ENCODE peak calls at places on chromosomes 11 and 22, in five cellular contexts. Q is A549, I is GM12878, R is K562, A is HepG2. M is an unnamed sample.

GRCh38 chr11:122141757-122142156 is 25.7 kb upstream of the BLID start:
- DNase-seq in R (no peak), I (no peak), A (no peak), Q (no peak), M (no peak)

GRCh38 chr11:81010631-81011030 is 1569.8 kb upstream of the TENM4 start:
- DNase-seq in R (no peak), I (no peak), A (no peak), Q (no peak), M (no peak)

GRCh38 chr11:12723410-12724297 is 49.4 kb downstream of the TEAD1 start:
- DNase-seq in A (peak), Q (peak), R (no peak), I (no peak), M (no peak)

GRCh38 chr22:49568751-49569285 is 258.9 kb downstream of the BRD1 start:
- DNase-seq in R (no peak), A (no peak), I (no peak), Q (no peak), M (no peak)

GRCh38 chr11:65392186-65392829 is 5.9 kb downstream of the FRMD8 start:
- DNase-seq in R (no peak), Q (no peak), I (no peak), A (no peak), M (no peak)

GRCh38 chr11:65468874-65469333 is 29.9 kb upstream of the MALAT1 start:
- DNase-seq in I (no peak), A (peak), R (peak), Q (peak), M (peak)

GRCh38 chr11:67351275-67352005 is 1.9 kb downstream of the POLD4 start:
- DNase-seq in R (peak), I (no peak), A (no peak), Q (peak), M (peak)

GRCh38 chr22:44549021-44549420 is 51.0 kb upstream of the RTL6 start:
- DNase-seq in A (no peak), I (no peak), Q (no peak), R (no peak), M (no peak)

GRCh38 chr11:118916842-118917388 is 8.8 kb downstream of the BCL9L start:
- DNase-seq in I (no peak), Q (peak), A (peak), R (no peak), M (peak)

GRCh38 chr11:106695506-106695905 is 322.8 kb downstream of the GUCY1A2 start:
- DNase-seq in Q (peak), A (no peak), R (no peak), I (no peak), M (no peak)

GRCh38 chr11:65315866-65316233 is 1.2 kb downstream of the CDC42EP2 start:
- DNase-seq in R (no peak), A (no peak), Q (no peak), I (no peak), M (no peak)

GRCh38 chr11:119721129-119722120 is 7.6 kb downstream of the NECTIN1 start:
- DNase-seq in Q (peak), A (peak), I (no peak), R (peak), M (peak)

GRCh38 chr11:133064152-133064877 is 468.0 kb downstream of the OPCML start:
- DNase-seq in R (peak), I (no peak), A (peak), Q (no peak), M (peak)

GRCh38 chr11:28679795-28680194 is 571.6 kb downstream of the METTL15 start:
- DNase-seq in Q (no peak), I (no peak), A (no peak), R (no peak), M (no peak)

GRCh38 chr22:37229805-37230672 is 14.0 kb downstream of the RAC2 start:
- DNase-seq in I (peak), Q (no peak), R (peak), A (no peak), M (no peak)

GRCh38 chr22:47631571-47632102 is 869.2 kb downstream of the TBC1D22A start:
- DNase-seq in Q (no peak), A (no peak), I (no peak), R (peak), M (no peak)

GRCh38 chr11:117826360-117826635 is 1.8 kb upstream of the FXYD2 start:
- DNase-seq in R (no peak), I (no peak), A (no peak), Q (no peak), M (no peak)

GRCh38 chr11:87022254-87022653 is 15.5 kb upstream of the TMEM135 start:
- DNase-seq in Q (no peak), I (no peak), R (no peak), A (no peak), M (no peak)

GRCh38 chr11:15216678-15217077 is 102.0 kb downstream of the INSC start:
- DNase-seq in I (no peak), A (no peak), R (peak), Q (no peak), M (peak)

GRCh38 chr22:22433770-22434169 is 74.8 kb downstream of the ZNF280B start:
- DNase-seq in A (no peak), I (no peak), Q (no peak), R (no peak), M (no peak)

GRCh38 chr11:79439893-79440450 is 858 bp downstream of the TENM4 start:
- DNase-seq in A (no peak), Q (no peak), I (no peak), R (no peak), M (peak)

GRCh38 chr11:128361451-128362020 is 225.8 kb downstream of the ETS1 start:
- DNase-seq in Q (no peak), I (no peak), A (no peak), R (no peak), M (no peak)

GRCh38 chr22:46051646-46052045 is 74.7 kb upstream of the WNT7B start:
- DNase-seq in Q (no peak), I (no peak), R (no peak), A (no peak), M (peak)

GRCh38 chr11:118068206-118068944 is 8.5 kb upstream of the TMPRSS4 start:
- DNase-seq in R (peak), I (no peak), Q (no peak), A (no peak), M (peak)

GRCh38 chr22:38267086-38267485 is 5.7 kb downstream of the TMEM184B start:
- DNase-seq in Q (no peak), I (no peak), A (no peak), R (peak), M (no peak)

GRCh38 chr11:69113646-69114340 is 41.9 kb upstream of the SMIM38 start:
- DNase-seq in R (no peak), Q (no peak), I (no peak), A (no peak), M (no peak)

GRCh38 chr22:17370766-17371181 is 1.5 kb downstream of the CECR2 start:
- DNase-seq in A (no peak), Q (no peak), I (no peak), R (no peak), M (no peak)

GRCh38 chr22:17370036-17370765 is 941 bp downstream of the CECR2 start:
- DNase-seq in Q (no peak), A (no peak), R (no peak), I (no peak), M (peak)

GRCh38 chr22:17368144-17368726 is 1.0 kb upstream of the CECR2 start:
- DNase-seq in R (no peak), I (no peak), Q (no peak), A (no peak), M (peak)

GRCh38 chr22:17369553-17370035 is 334 bp downstream of the CECR2 start:
- DNase-seq in A (no peak), Q (no peak), R (peak), I (no peak), M (peak)

GRCh38 chr22:17368727-17369552 is at the start of gene CECR2:
- DNase-seq in I (peak), Q (peak), A (no peak), R (peak), M (peak)
- TF ChIP-seq ESRRA in I (no peak), Q (no peak), A (no peak), R (no peak), M (no peak)

DNA sequence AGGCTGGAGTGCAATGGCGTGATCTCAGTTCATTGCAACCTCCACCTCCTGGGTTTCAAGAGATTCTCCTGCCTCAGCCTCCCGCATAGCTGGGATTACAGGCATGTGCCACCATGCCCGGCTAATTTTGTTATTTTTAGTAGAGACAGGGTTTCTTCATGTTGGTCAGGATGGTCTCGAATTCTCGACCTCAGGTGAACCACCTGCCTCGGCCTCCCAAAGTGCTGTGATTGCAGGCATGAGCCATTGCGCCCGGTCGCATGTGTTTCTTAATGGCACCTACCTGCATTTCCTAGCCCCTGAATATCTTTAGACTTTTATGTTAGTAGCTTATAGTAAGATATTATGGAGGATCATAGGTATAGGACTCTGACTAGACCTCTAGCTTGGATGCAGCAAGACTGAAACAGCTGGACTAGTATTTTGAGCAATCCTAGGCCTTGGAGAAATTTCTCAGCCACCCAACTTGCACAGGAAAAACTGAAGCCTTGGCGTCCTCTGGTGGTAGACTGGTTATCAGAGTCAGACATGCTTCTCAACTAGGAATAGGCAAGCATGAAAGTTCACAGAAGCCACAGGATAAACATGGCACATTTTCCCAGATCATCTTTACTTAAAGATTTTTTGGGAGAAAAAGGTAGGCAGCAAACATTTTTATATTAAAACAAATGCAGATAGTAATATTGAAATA is 22.7 kb upstream of the C1QTNF4 start:
- DNase-seq in Q (peak), A (peak), I (no peak), R (peak), M (peak)
- TF ChIP-seq ESRRA in Q (no peak), A (no peak), I (no peak), R (no peak), M (no peak)

DNA sequence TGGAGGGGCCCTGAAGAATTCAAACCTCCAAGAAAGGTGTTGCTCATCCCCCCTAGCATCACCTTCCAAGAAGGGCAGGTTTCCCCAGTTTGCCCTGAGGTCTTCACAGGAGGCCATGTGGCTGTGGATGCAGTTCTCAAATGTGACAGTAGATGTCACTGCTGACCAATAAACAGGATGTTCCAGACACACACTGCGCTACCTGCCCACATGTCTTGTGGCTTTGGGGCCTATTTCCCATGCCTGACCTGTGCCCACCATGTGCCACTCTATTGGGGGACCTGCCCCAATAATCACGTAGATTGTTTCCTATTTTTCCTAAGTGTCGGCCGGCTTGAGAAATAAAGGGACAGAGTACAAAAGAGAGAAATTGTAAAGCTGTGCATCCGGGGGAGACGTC is 4.5 kb downstream of the GSTT2 start:
- DNase-seq in Q (peak), I (no peak), R (no peak), A (no peak), M (peak)
- TF ChIP-seq ESRRA in Q (no peak), I (no peak), R (no peak), A (no peak), M (no peak)

GRCh38 chr22:19258371-19258770 is 33.1 kb downstream of the CLTCL1 start:
- DNase-seq in I (no peak), Q (no peak), A (no peak), R (no peak), M (no peak)

DNA sequence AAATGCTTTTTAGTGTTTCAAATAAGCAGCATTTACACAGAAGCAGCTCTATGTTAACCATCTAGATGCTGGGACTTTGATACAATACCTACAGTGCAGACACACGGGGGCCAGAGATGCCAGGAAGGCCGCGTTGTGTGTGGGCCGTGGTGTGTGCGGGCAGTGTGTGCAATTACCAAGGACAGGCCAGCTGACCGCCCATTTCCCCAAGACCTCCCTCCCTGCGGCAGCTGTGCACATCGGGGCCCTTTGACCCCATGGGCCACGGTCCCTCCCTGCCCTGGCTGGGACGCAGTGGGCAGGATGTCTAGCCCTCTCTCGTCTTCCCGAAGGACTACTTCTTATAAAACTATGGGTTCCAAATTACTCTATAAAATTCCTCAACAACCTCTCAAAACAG is 38.4 kb downstream of the CLTCL1 start:
- DNase-seq in I (no peak), R (no peak), A (no peak), Q (no peak), M (no peak)
- TF ChIP-seq ESRRA in I (no peak), R (no peak), A (no peak), Q (no peak), M (no peak)

DNA sequence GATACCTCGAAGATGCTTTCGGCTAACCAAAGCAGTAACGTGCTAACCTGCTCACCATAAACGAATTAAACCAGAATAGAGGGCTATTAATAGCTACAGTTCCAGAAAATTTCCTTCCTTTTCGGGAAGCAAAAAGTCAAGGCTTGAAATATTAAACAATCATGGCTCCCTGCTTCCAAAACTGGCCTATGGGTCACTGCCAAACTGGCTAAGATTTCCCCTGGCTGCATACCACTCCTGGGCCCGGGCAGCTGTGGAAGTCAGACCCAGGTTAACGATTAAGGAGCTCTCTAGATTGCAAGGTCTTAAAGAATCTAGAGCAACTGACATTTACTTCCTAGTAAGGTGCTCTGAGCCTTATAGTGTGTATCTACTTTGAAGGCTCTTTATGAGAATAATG is 1.7 kb downstream of the AMOTL1 start:
- DNase-seq in Q (no peak), R (no peak), A (no peak), I (no peak), M (no peak)
- TF ChIP-seq ESRRA in Q (no peak), R (no peak), A (no peak), I (no peak), M (no peak)

GRCh38 chr11:9615031-9615451 is 41.6 kb downstream of the WEE1 start:
- DNase-seq in I (peak), R (no peak), Q (no peak), A (no peak), M (no peak)
- TF ChIP-seq ESRRA in I (no peak), R (no peak), Q (no peak), A (no peak), M (no peak)

GRCh38 chr22:24803064-24803542 is 2.9 kb upstream of the SGSM1 start:
- DNase-seq in A (peak), I (no peak), R (peak), Q (peak), M (peak)

GRCh38 chr22:24796860-24797259 is 9.2 kb upstream of the SGSM1 start:
- DNase-seq in I (no peak), A (no peak), Q (no peak), R (no peak), M (no peak)

GRCh38 chr22:24806663-24807001 is 621 bp downstream of the SGSM1 start:
- DNase-seq in A (no peak), R (no peak), I (no peak), Q (no peak), M (no peak)

GRCh38 chr22:24805790-24806662 is at the start of gene SGSM1:
- DNase-seq in I (no peak), R (peak), Q (peak), A (peak), M (peak)

GRCh38 chr22:24801906-24802504 is 4.0 kb upstream of the SGSM1 start:
- DNase-seq in I (no peak), Q (no peak), A (peak), R (no peak), M (no peak)
- TF ChIP-seq ESRRA in I (no peak), Q (no peak), A (no peak), R (no peak), M (no peak)

GRCh38 chr11:2663506-2663905 is 36.3 kb downstream of the KCNQ1OT1 start:
- DNase-seq in Q (no peak), R (no peak), I (no peak), A (no peak), M (no peak)

GRCh38 chr11:2660357-2660939 is 39.3 kb downstream of the KCNQ1OT1 start:
- DNase-seq in R (no peak), Q (peak), I (no peak), A (no peak), M (no peak)

GRCh38 chr11:2661173-2662023 is 38.4 kb downstream of the KCNQ1OT1 start:
- DNase-seq in I (no peak), Q (no peak), A (no peak), R (no peak), M (no peak)

GRCh38 chr11:2662430-2663299 is 37.1 kb downstream of the KCNQ1OT1 start:
- DNase-seq in R (no peak), A (no peak), I (no peak), Q (no peak), M (no peak)

DNA sequence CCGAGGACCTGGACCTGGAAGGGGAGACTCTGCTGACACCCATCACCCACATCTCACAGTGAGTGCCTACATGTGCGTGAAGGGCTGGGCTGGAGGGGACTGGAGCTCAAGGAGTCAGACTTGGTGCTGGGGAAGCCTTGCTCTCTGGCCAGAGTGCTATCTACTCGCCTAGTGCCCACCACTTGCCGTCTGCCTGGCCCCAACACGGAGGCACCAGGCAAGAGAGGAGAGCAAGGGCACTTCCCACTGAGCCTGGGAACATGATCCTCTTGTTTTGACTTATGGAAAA is 37.8 kb downstream of the KCNQ1OT1 start:
- DNase-seq in I (no peak), Q (no peak), R (no peak), A (no peak), M (no peak)
- TF ChIP-seq ESRRA in I (no peak), Q (no peak), R (no peak), A (no peak), M (no peak)

M was measured in WTC11.